ENCODE peak calls at places on chromosomes 7 and 10, in five cellular contexts. T is HepG2, F is H1, U is NT2/D1, G is GM12878. C is an unnamed sample.

GRCh38 chr7:116497708-116498107 is 1.8 kb upstream of the CAV2 start:
- DNase-seq in F (no peak), U (no peak), T (no peak), G (no peak), C (no peak)

GRCh38 chr10:112649492-112650152 is 202.6 kb downstream of the VTI1A start:
- DNase-seq in U (no peak), T (no peak), F (no peak), G (no peak), C (no peak)

GRCh38 chr7:106609416-106609815 is 51.5 kb downstream of the CCDC71L start:
- DNase-seq in G (no peak), T (no peak), U (no peak), F (no peak), C (no peak)

GRCh38 chr7:58086461-58086860 is 636.5 kb downstream of the ZNF716 start:
- DNase-seq in U (no peak), G (no peak), F (no peak), T (no peak), C (no peak)

GRCh38 chr10:28946479-28946878 is 269.2 kb downstream of the BAMBI start:
- DNase-seq in G (no peak), U (no peak), F (no peak), T (no peak), C (no peak)

GRCh38 chr7:45057853-45058252 is 30.9 kb downstream of the NACAD start:
- DNase-seq in T (no peak), F (no peak), U (no peak), G (no peak), C (peak)

GRCh38 chr7:69826283-69826682 is 228.0 kb downstream of the AUTS2 start:
- DNase-seq in F (no peak), T (no peak), G (no peak), U (no peak), C (no peak)

GRCh38 chr10:80493482-80494021 is 39.4 kb downstream of the TSPAN14 start:
- DNase-seq in U (no peak), F (no peak), G (no peak), T (peak), C (no peak)

GRCh38 chr10:82814635-82815034 is 939.6 kb downstream of the NRG3 start:
- DNase-seq in T (no peak), F (no peak), U (no peak), G (no peak), C (no peak)

GRCh38 chr10:38016354-38016753 is 5.9 kb downstream of the ZNF33A start:
- DNase-seq in F (no peak), U (no peak), T (no peak), G (no peak), C (no peak)

GRCh38 chr7:51009716-51010496 is 227.2 kb upstream of the GRB10 start:
- DNase-seq in U (no peak), T (peak), F (no peak), G (no peak), C (no peak)

GRCh38 chr10:108052981-108053380 is 888.5 kb upstream of the SORCS1 start:
- DNase-seq in F (no peak), U (no peak), T (no peak), G (no peak), C (no peak)

GRCh38 chr7:155833651-155834050 is 21.4 kb upstream of the SHH start:
- DNase-seq in F (no peak), U (no peak), T (no peak), G (no peak), C (no peak)

GRCh38 chr10:110392860-110393732 is 88.4 kb upstream of the SMNDC1 start:
- DNase-seq in T (no peak), U (no peak), G (no peak), F (no peak), C (no peak)

GRCh38 chr7:85185355-85186082 is 1.3 kb downstream of the SEMA3D start:
- DNase-seq in F (no peak), U (peak), G (no peak), T (no peak), C (peak)

GRCh38 chr7:27245798-27246691 is 3.4 kb downstream of the EVX1 start:
- DNase-seq in G (no peak), T (no peak), U (no peak), F (no peak), C (no peak)

GRCh38 chr7:476736-477360 is 42.8 kb downstream of the PDGFA start:
- DNase-seq in G (no peak), U (no peak), T (no peak), F (no peak), C (no peak)

GRCh38 chr10:54833029-54833428 is 32.0 kb upstream of the PCDH15 start:
- DNase-seq in U (no peak), T (no peak), G (no peak), F (no peak), C (no peak)

GRCh38 chr7:126700807-126701604 is 551.7 kb downstream of the GRM8 start:
- DNase-seq in F (peak), T (peak), U (peak), G (peak), C (no peak)

GRCh38 chr10:26374426-26374825 is 63.7 kb upstream of the APBB1IP start:
- DNase-seq in T (no peak), U (no peak), F (no peak), G (no peak), C (no peak)

GRCh38 chr7:19408821-19409220 is 263.6 kb upstream of the FERD3L start:
- DNase-seq in U (no peak), F (no peak), G (no peak), T (no peak), C (no peak)

GRCh38 chr7:19407270-19407669 is 262.0 kb upstream of the FERD3L start:
- DNase-seq in T (no peak), G (no peak), F (no peak), U (no peak), C (no peak)

GRCh38 chr7:19404912-19405329 is 259.7 kb upstream of the FERD3L start:
- DNase-seq in U (peak), T (no peak), F (peak), G (no peak), C (peak)

GRCh38 chr7:19403691-19404090 is 258.5 kb upstream of the FERD3L start:
- DNase-seq in T (no peak), U (no peak), G (no peak), F (no peak), C (no peak)

GRCh38 chr7:19405546-19405945 is 260.3 kb upstream of the FERD3L start:
- DNase-seq in T (no peak), G (no peak), F (no peak), U (no peak), C (no peak)
- TF ChIP-seq SUZ12 in T (no peak), G (no peak), F (no peak), U (no peak), C (no peak)

DNA sequence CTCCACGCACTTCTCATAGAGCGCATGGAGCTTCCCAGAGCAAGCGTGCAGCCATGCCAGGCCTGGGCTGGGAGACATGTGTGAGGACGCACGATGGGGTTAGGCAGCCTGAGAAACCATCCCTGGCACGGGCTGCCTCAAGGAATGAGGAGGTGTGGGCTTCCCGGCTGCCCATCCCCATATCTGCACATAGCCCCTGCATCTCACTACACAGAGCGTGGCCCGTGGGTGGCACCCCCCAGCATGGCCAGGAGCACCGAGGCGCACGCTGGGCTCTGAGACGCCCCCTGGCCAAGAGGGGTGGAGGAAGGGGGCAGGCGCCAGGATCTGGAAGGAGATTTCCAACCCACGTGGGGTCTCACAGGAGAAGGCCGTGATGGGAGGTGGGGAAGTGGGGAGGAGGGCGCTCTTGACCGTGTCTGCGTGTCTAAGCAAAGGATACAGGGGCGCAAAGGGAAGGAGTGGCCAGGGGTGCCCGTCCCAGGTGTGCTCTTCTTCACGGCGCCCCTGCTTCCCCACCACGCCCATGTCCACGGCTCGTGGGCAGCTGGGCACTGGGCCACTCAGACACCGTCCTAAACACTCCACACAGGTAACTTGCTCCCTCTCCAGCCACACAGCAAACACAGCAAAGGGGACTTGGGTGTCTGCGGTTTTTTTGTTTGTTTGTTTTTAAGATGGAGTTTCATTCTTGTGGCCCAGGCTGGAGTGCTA is 340.5 kb downstream of the PTPRN2 start:
- DNase-seq in U (no peak), G (no peak), T (no peak), F (no peak), C (no peak)
- TF ChIP-seq SUZ12 in U (no peak), G (no peak), T (no peak), F (no peak), C (no peak)

GRCh38 chr7:134593530-134594392 is 44.9 kb downstream of the AKR1B15 start:
- DNase-seq in U (peak), G (no peak), F (no peak), T (peak), C (no peak)
- TF ChIP-seq SUZ12 in U (no peak), G (no peak), F (no peak), T (no peak), C (no peak)

GRCh38 chr7:157487046-157487770 is 150.4 kb downstream of the DNAJB6 start:
- DNase-seq in T (no peak), F (no peak), U (no peak), G (no peak), C (no peak)
- TF ChIP-seq SUZ12 in T (no peak), F (no peak), U (no peak), G (no peak), C (no peak)

GRCh38 chr10:2897619-2898508 is 169.5 kb upstream of the PFKP start:
- DNase-seq in T (no peak), F (no peak), G (no peak), U (no peak), C (no peak)
- TF ChIP-seq SUZ12 in T (no peak), F (no peak), G (no peak), U (no peak), C (no peak)

DNA sequence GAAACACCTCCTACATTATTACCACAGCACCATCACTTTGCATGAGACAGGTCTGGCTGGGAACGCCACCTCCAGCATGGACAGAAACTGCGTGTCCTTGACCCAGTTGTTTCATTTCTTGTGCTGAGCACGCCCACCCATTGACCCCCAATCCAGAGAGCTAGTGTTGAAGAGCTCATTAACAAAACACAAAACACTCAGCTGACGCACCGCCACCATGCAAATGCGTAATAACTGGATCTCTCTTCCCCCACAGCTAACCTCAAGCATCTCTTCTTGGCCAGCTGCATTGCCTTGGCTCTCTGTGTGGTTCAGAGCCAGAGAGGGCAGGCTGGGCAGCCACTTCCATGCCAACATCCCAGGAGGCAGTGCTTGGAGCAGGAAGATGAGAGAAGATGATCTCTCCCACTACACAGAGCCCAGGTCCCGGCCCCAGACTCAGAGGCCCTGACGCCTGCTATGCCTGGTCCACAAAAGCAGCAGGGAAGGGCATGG is 173.5 kb downstream of the PLXNA4 start:
- DNase-seq in F (no peak), G (no peak), U (no peak), T (no peak), C (no peak)
- TF ChIP-seq SUZ12 in F (no peak), G (no peak), U (no peak), T (no peak), C (no peak)

DNA sequence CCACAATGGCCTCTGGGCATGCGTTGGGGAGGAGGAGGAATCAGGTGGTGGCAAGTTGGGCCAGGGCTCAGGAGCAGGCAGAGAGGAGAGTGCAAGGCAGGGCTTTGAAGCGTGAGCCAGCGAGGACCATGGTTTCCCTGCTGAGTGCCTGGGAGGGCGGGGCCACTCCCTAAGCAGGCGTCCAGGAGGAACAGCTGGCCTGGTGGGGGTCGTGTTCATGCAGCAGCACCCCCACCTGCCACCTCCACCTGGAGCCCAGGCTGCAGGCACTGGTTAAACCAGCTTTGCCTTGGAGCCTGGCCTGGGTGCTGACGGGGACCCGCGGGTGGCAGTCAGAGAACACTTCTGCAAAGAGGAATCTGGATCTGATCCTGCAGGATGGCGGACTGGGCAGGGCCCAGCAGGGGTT is 24.2 kb upstream of the AQP1 start:
- DNase-seq in T (no peak), F (no peak), U (no peak), G (no peak), C (no peak)
- TF ChIP-seq SUZ12 in T (no peak), F (no peak), U (no peak), G (no peak), C (no peak)

C was measured in HEK293T.